ENCODE peak calls at places on chromosomes 11 and 22, in ten cellular contexts. One of them, this sample, is unnamed.

GRCh38 chr11:60502221-60502775 is 9.7 kb downstream of the MS4A12 start:
- DNase-seq in activated naive CD8-positive, alpha-beta T cell treated with anti-CD3 and anti-CD28 coated beads, Interleukin-2, amount 50 U/mL, for 24 hours: no peak
- DNase-seq in SW480: peak; percentile 36
- DNase-seq in Panc1: no peak
- DNase-seq in NCI-H187: no peak
- DNase-seq in KBM-7: no peak
- DNase-seq in GM12865: no peak
- DNase-seq in stimulated activated CD4-positive, alpha-beta T cell treated with anti-CD3 and anti-CD28 coated beads, Interleukin-12 subunit alpha, Interleukin-12 subunit beta, amount 100 ng/mL, for 4 hours: no peak
- DNase-seq in kidney epithelial cell: no peak
- DNase-seq in NCI-H1092 treated with DMSO at 0.1 percent for 48 hours: no peak
- DNase-seq in this sample: no peak

GRCh38 chr22:36334838-36335603 is 52.7 kb downstream of the MYH9 start:
- DNase-seq in NCI-H1092 treated with DMSO at 0.1 percent for 48 hours: no peak
- DNase-seq in kidney epithelial cell: no peak
- DNase-seq in Panc1: no peak
- DNase-seq in KBM-7: peak; percentile 56
- DNase-seq in activated naive CD8-positive, alpha-beta T cell treated with anti-CD3 and anti-CD28 coated beads, Interleukin-2, amount 50 U/mL, for 24 hours: no peak
- DNase-seq in stimulated activated CD4-positive, alpha-beta T cell treated with anti-CD3 and anti-CD28 coated beads, Interleukin-12 subunit alpha, Interleukin-12 subunit beta, amount 100 ng/mL, for 4 hours: no peak
- DNase-seq in SW480: peak; percentile 72
- DNase-seq in NCI-H187: no peak
- DNase-seq in GM12865: no peak
- DNase-seq in this sample: no peak

GRCh38 chr22:37426532-37427127 is 649 bp downstream of the ELFN2 start:
- DNase-seq in NCI-H187: no peak
- DNase-seq in activated naive CD8-positive, alpha-beta T cell treated with anti-CD3 and anti-CD28 coated beads, Interleukin-2, amount 50 U/mL, for 24 hours: no peak
- DNase-seq in GM12865: no peak
- DNase-seq in NCI-H1092 treated with DMSO at 0.1 percent for 48 hours: no peak
- DNase-seq in kidney epithelial cell: no peak
- DNase-seq in KBM-7: no peak
- DNase-seq in stimulated activated CD4-positive, alpha-beta T cell treated with anti-CD3 and anti-CD28 coated beads, Interleukin-12 subunit alpha, Interleukin-12 subunit beta, amount 100 ng/mL, for 4 hours: no peak
- DNase-seq in Panc1: no peak
- DNase-seq in SW480: no peak
- DNase-seq in this sample: no peak

GRCh38 chr11:100895449-100895848 is 208.4 kb downstream of the ARHGAP42 start:
- DNase-seq in activated naive CD8-positive, alpha-beta T cell treated with anti-CD3 and anti-CD28 coated beads, Interleukin-2, amount 50 U/mL, for 24 hours: no peak
- DNase-seq in kidney epithelial cell: no peak
- DNase-seq in KBM-7: no peak
- DNase-seq in stimulated activated CD4-positive, alpha-beta T cell treated with anti-CD3 and anti-CD28 coated beads, Interleukin-12 subunit alpha, Interleukin-12 subunit beta, amount 100 ng/mL, for 4 hours: no peak
- DNase-seq in NCI-H1092 treated with DMSO at 0.1 percent for 48 hours: no peak
- DNase-seq in GM12865: no peak
- DNase-seq in SW480: no peak
- DNase-seq in Panc1: no peak
- DNase-seq in NCI-H187: no peak
- DNase-seq in this sample: no peak

GRCh38 chr22:43964314-43964857 is 9.1 kb downstream of the SAMM50 start:
- DNase-seq in SW480: no peak
- DNase-seq in KBM-7: no peak
- DNase-seq in GM12865: no peak
- DNase-seq in NCI-H1092 treated with DMSO at 0.1 percent for 48 hours: no peak
- DNase-seq in activated naive CD8-positive, alpha-beta T cell treated with anti-CD3 and anti-CD28 coated beads, Interleukin-2, amount 50 U/mL, for 24 hours: no peak
- DNase-seq in Panc1: no peak
- DNase-seq in NCI-H187: no peak
- DNase-seq in kidney epithelial cell: no peak
- DNase-seq in stimulated activated CD4-positive, alpha-beta T cell treated with anti-CD3 and anti-CD28 coated beads, Interleukin-12 subunit alpha, Interleukin-12 subunit beta, amount 100 ng/mL, for 4 hours: no peak
- DNase-seq in this sample: no peak

GRCh38 chr11:65442952-65443351 is 20.4 kb downstream of the NEAT1 start:
- DNase-seq in kidney epithelial cell: no peak
- DNase-seq in stimulated activated CD4-positive, alpha-beta T cell treated with anti-CD3 and anti-CD28 coated beads, Interleukin-12 subunit alpha, Interleukin-12 subunit beta, amount 100 ng/mL, for 4 hours: no peak
- DNase-seq in GM12865: peak; percentile 43
- DNase-seq in KBM-7: peak; percentile 75
- DNase-seq in Panc1: no peak
- DNase-seq in NCI-H1092 treated with DMSO at 0.1 percent for 48 hours: no peak
- DNase-seq in activated naive CD8-positive, alpha-beta T cell treated with anti-CD3 and anti-CD28 coated beads, Interleukin-2, amount 50 U/mL, for 24 hours: no peak
- DNase-seq in NCI-H187: no peak
- DNase-seq in SW480: no peak
- DNase-seq in this sample: no peak

GRCh38 chr11:63804259-63804658 is 9.0 kb upstream of the SPINDOC start:
- DNase-seq in KBM-7: no peak
- DNase-seq in GM12865: no peak
- DNase-seq in activated naive CD8-positive, alpha-beta T cell treated with anti-CD3 and anti-CD28 coated beads, Interleukin-2, amount 50 U/mL, for 24 hours: no peak
- DNase-seq in Panc1: no peak
- DNase-seq in SW480: no peak
- DNase-seq in stimulated activated CD4-positive, alpha-beta T cell treated with anti-CD3 and anti-CD28 coated beads, Interleukin-12 subunit alpha, Interleukin-12 subunit beta, amount 100 ng/mL, for 4 hours: no peak
- DNase-seq in kidney epithelial cell: no peak
- DNase-seq in NCI-H1092 treated with DMSO at 0.1 percent for 48 hours: no peak
- DNase-seq in NCI-H187: no peak
- DNase-seq in this sample: no peak

GRCh38 chr11:7314811-7315604 is 63.3 kb downstream of the SYT9 start:
- DNase-seq in NCI-H187: no peak
- DNase-seq in NCI-H1092 treated with DMSO at 0.1 percent for 48 hours: no peak
- DNase-seq in stimulated activated CD4-positive, alpha-beta T cell treated with anti-CD3 and anti-CD28 coated beads, Interleukin-12 subunit alpha, Interleukin-12 subunit beta, amount 100 ng/mL, for 4 hours: no peak
- DNase-seq in SW480: no peak
- DNase-seq in GM12865: no peak
- DNase-seq in kidney epithelial cell: no peak
- DNase-seq in KBM-7: no peak
- DNase-seq in Panc1: no peak
- DNase-seq in activated naive CD8-positive, alpha-beta T cell treated with anti-CD3 and anti-CD28 coated beads, Interleukin-2, amount 50 U/mL, for 24 hours: no peak
- DNase-seq in this sample: no peak

GRCh38 chr11:5138256-5138655 is at the start of gene OR52A5:
- DNase-seq in NCI-H187: no peak
- DNase-seq in kidney epithelial cell: no peak
- DNase-seq in GM12865: no peak
- DNase-seq in activated naive CD8-positive, alpha-beta T cell treated with anti-CD3 and anti-CD28 coated beads, Interleukin-2, amount 50 U/mL, for 24 hours: no peak
- DNase-seq in stimulated activated CD4-positive, alpha-beta T cell treated with anti-CD3 and anti-CD28 coated beads, Interleukin-12 subunit alpha, Interleukin-12 subunit beta, amount 100 ng/mL, for 4 hours: no peak
- DNase-seq in SW480: no peak
- DNase-seq in NCI-H1092 treated with DMSO at 0.1 percent for 48 hours: no peak
- DNase-seq in KBM-7: no peak
- DNase-seq in Panc1: no peak
- DNase-seq in this sample: no peak

GRCh38 chr11:3006505-3007260 is 14.6 kb upstream of the NAP1L4 start:
- DNase-seq in NCI-H1092 treated with DMSO at 0.1 percent for 48 hours: no peak
- DNase-seq in SW480: no peak
- DNase-seq in GM12865: no peak
- DNase-seq in stimulated activated CD4-positive, alpha-beta T cell treated with anti-CD3 and anti-CD28 coated beads, Interleukin-12 subunit alpha, Interleukin-12 subunit beta, amount 100 ng/mL, for 4 hours: no peak
- DNase-seq in Panc1: no peak
- DNase-seq in NCI-H187: no peak
- DNase-seq in activated naive CD8-positive, alpha-beta T cell treated with anti-CD3 and anti-CD28 coated beads, Interleukin-2, amount 50 U/mL, for 24 hours: no peak
- DNase-seq in kidney epithelial cell: no peak
- DNase-seq in KBM-7: no peak
- DNase-seq in this sample: no peak

GRCh38 chr11:102683277-102683676 is 22.3 kb downstream of the MMP27 start:
- DNase-seq in NCI-H187: no peak
- DNase-seq in GM12865: no peak
- DNase-seq in SW480: peak; percentile 11
- DNase-seq in KBM-7: no peak
- DNase-seq in stimulated activated CD4-positive, alpha-beta T cell treated with anti-CD3 and anti-CD28 coated beads, Interleukin-12 subunit alpha, Interleukin-12 subunit beta, amount 100 ng/mL, for 4 hours: no peak
- DNase-seq in NCI-H1092 treated with DMSO at 0.1 percent for 48 hours: no peak
- DNase-seq in Panc1: no peak
- DNase-seq in activated naive CD8-positive, alpha-beta T cell treated with anti-CD3 and anti-CD28 coated beads, Interleukin-2, amount 50 U/mL, for 24 hours: no peak
- DNase-seq in kidney epithelial cell: no peak
- DNase-seq in this sample: no peak

GRCh38 chr11:78354741-78355705 is 62.6 kb downstream of the GAB2 start:
- DNase-seq in NCI-H187: peak; percentile 74
- DNase-seq in GM12865: peak; percentile 32
- DNase-seq in Panc1: no peak
- DNase-seq in kidney epithelial cell: no peak
- DNase-seq in KBM-7: peak; percentile 56
- DNase-seq in activated naive CD8-positive, alpha-beta T cell treated with anti-CD3 and anti-CD28 coated beads, Interleukin-2, amount 50 U/mL, for 24 hours: no peak
- DNase-seq in SW480: peak; percentile 18
- DNase-seq in NCI-H1092 treated with DMSO at 0.1 percent for 48 hours: peak; percentile 90
- DNase-seq in stimulated activated CD4-positive, alpha-beta T cell treated with anti-CD3 and anti-CD28 coated beads, Interleukin-12 subunit alpha, Interleukin-12 subunit beta, amount 100 ng/mL, for 4 hours: no peak
- DNase-seq in this sample: no peak

GRCh38 chr22:43151251-43152000 is at the start of gene TSPO:
- DNase-seq in activated naive CD8-positive, alpha-beta T cell treated with anti-CD3 and anti-CD28 coated beads, Interleukin-2, amount 50 U/mL, for 24 hours: peak; percentile 68
- DNase-seq in GM12865: peak; percentile 42
- DNase-seq in NCI-H1092 treated with DMSO at 0.1 percent for 48 hours: no peak
- DNase-seq in SW480: no peak
- DNase-seq in Panc1: no peak
- DNase-seq in kidney epithelial cell: no peak
- DNase-seq in NCI-H187: no peak
- DNase-seq in KBM-7: peak; percentile 37
- DNase-seq in stimulated activated CD4-positive, alpha-beta T cell treated with anti-CD3 and anti-CD28 coated beads, Interleukin-12 subunit alpha, Interleukin-12 subunit beta, amount 100 ng/mL, for 4 hours: peak; percentile 73
- DNase-seq in this sample: peak; percentile 59

GRCh38 chr22:41401781-41402648 is 20.3 kb downstream of the TEF start:
- DNase-seq in SW480: no peak
- DNase-seq in activated naive CD8-positive, alpha-beta T cell treated with anti-CD3 and anti-CD28 coated beads, Interleukin-2, amount 50 U/mL, for 24 hours: no peak
- DNase-seq in GM12865: no peak
- DNase-seq in KBM-7: no peak
- DNase-seq in NCI-H1092 treated with DMSO at 0.1 percent for 48 hours: peak; percentile 62
- DNase-seq in NCI-H187: no peak
- DNase-seq in Panc1: no peak
- DNase-seq in stimulated activated CD4-positive, alpha-beta T cell treated with anti-CD3 and anti-CD28 coated beads, Interleukin-12 subunit alpha, Interleukin-12 subunit beta, amount 100 ng/mL, for 4 hours: no peak
- DNase-seq in kidney epithelial cell: no peak
- DNase-seq in this sample: no peak

GRCh38 chr22:19875061-19875530 is 20.4 kb upstream of the GNB1L start:
- DNase-seq in KBM-7: no peak
- DNase-seq in Panc1: no peak
- DNase-seq in NCI-H187: no peak
- DNase-seq in kidney epithelial cell: no peak
- DNase-seq in GM12865: no peak
- DNase-seq in stimulated activated CD4-positive, alpha-beta T cell treated with anti-CD3 and anti-CD28 coated beads, Interleukin-12 subunit alpha, Interleukin-12 subunit beta, amount 100 ng/mL, for 4 hours: no peak
- DNase-seq in activated naive CD8-positive, alpha-beta T cell treated with anti-CD3 and anti-CD28 coated beads, Interleukin-2, amount 50 U/mL, for 24 hours: no peak
- DNase-seq in NCI-H1092 treated with DMSO at 0.1 percent for 48 hours: no peak
- DNase-seq in SW480: no peak
- DNase-seq in this sample: no peak

GRCh38 chr11:113806403-113806802 is 26.8 kb downstream of the CLDN25 start:
- DNase-seq in NCI-H1092 treated with DMSO at 0.1 percent for 48 hours: peak; percentile 42
- DNase-seq in GM12865: peak; percentile 55
- DNase-seq in Panc1: no peak
- DNase-seq in kidney epithelial cell: no peak
- DNase-seq in stimulated activated CD4-positive, alpha-beta T cell treated with anti-CD3 and anti-CD28 coated beads, Interleukin-12 subunit alpha, Interleukin-12 subunit beta, amount 100 ng/mL, for 4 hours: no peak
- DNase-seq in NCI-H187: no peak
- DNase-seq in KBM-7: peak; percentile 47
- DNase-seq in activated naive CD8-positive, alpha-beta T cell treated with anti-CD3 and anti-CD28 coated beads, Interleukin-2, amount 50 U/mL, for 24 hours: peak; percentile 4
- DNase-seq in SW480: peak; percentile 42
- DNase-seq in this sample: no peak

GRCh38 chr22:30373331-30374325 is 13.6 kb downstream of the RNF215 start:
- DNase-seq in stimulated activated CD4-positive, alpha-beta T cell treated with anti-CD3 and anti-CD28 coated beads, Interleukin-12 subunit alpha, Interleukin-12 subunit beta, amount 100 ng/mL, for 4 hours: no peak
- DNase-seq in GM12865: no peak
- DNase-seq in KBM-7: no peak
- DNase-seq in SW480: no peak
- DNase-seq in activated naive CD8-positive, alpha-beta T cell treated with anti-CD3 and anti-CD28 coated beads, Interleukin-2, amount 50 U/mL, for 24 hours: no peak
- DNase-seq in kidney epithelial cell: no peak
- DNase-seq in NCI-H187: no peak
- DNase-seq in NCI-H1092 treated with DMSO at 0.1 percent for 48 hours: no peak
- DNase-seq in Panc1: no peak
- DNase-seq in this sample: no peak

GRCh38 chr11:119120639-119121007 is 757 bp upstream of the HINFP start:
- DNase-seq in activated naive CD8-positive, alpha-beta T cell treated with anti-CD3 and anti-CD28 coated beads, Interleukin-2, amount 50 U/mL, for 24 hours: no peak
- DNase-seq in stimulated activated CD4-positive, alpha-beta T cell treated with anti-CD3 and anti-CD28 coated beads, Interleukin-12 subunit alpha, Interleukin-12 subunit beta, amount 100 ng/mL, for 4 hours: no peak
- DNase-seq in NCI-H187: peak; percentile 44
- DNase-seq in Panc1: no peak
- DNase-seq in GM12865: no peak
- DNase-seq in NCI-H1092 treated with DMSO at 0.1 percent for 48 hours: peak; percentile 92
- DNase-seq in SW480: no peak
- DNase-seq in kidney epithelial cell: no peak
- DNase-seq in KBM-7: no peak
- DNase-seq in this sample: no peak

GRCh38 chr11:65814131-65814959 is 19.4 kb upstream of the SNX32 start:
- DNase-seq in stimulated activated CD4-positive, alpha-beta T cell treated with anti-CD3 and anti-CD28 coated beads, Interleukin-12 subunit alpha, Interleukin-12 subunit beta, amount 100 ng/mL, for 4 hours: no peak
- DNase-seq in NCI-H1092 treated with DMSO at 0.1 percent for 48 hours: no peak
- DNase-seq in GM12865: no peak
- DNase-seq in kidney epithelial cell: no peak
- DNase-seq in KBM-7: no peak
- DNase-seq in NCI-H187: no peak
- DNase-seq in Panc1: no peak
- DNase-seq in activated naive CD8-positive, alpha-beta T cell treated with anti-CD3 and anti-CD28 coated beads, Interleukin-2, amount 50 U/mL, for 24 hours: no peak
- DNase-seq in SW480: no peak
- DNase-seq in this sample: no peak

GRCh38 chr22:29689872-29690213 is 30.0 kb upstream of the CABP7 start:
- DNase-seq in KBM-7: peak; percentile 55
- DNase-seq in stimulated activated CD4-positive, alpha-beta T cell treated with anti-CD3 and anti-CD28 coated beads, Interleukin-12 subunit alpha, Interleukin-12 subunit beta, amount 100 ng/mL, for 4 hours: peak; percentile 38
- DNase-seq in GM12865: peak; percentile 21
- DNase-seq in activated naive CD8-positive, alpha-beta T cell treated with anti-CD3 and anti-CD28 coated beads, Interleukin-2, amount 50 U/mL, for 24 hours: peak; percentile 44
- DNase-seq in NCI-H187: no peak
- DNase-seq in SW480: no peak
- DNase-seq in NCI-H1092 treated with DMSO at 0.1 percent for 48 hours: peak; percentile 75
- DNase-seq in kidney epithelial cell: no peak
- DNase-seq in Panc1: no peak
- DNase-seq in this sample: no peak

GRCh38 chr11:127492025-127492424 is 491.5 kb upstream of the KIRREL3 start:
- DNase-seq in SW480: no peak
- DNase-seq in activated naive CD8-positive, alpha-beta T cell treated with anti-CD3 and anti-CD28 coated beads, Interleukin-2, amount 50 U/mL, for 24 hours: no peak
- DNase-seq in stimulated activated CD4-positive, alpha-beta T cell treated with anti-CD3 and anti-CD28 coated beads, Interleukin-12 subunit alpha, Interleukin-12 subunit beta, amount 100 ng/mL, for 4 hours: no peak
- DNase-seq in kidney epithelial cell: peak; percentile 45
- DNase-seq in NCI-H187: no peak
- DNase-seq in NCI-H1092 treated with DMSO at 0.1 percent for 48 hours: no peak
- DNase-seq in KBM-7: no peak
- DNase-seq in Panc1: no peak
- DNase-seq in GM12865: no peak
- DNase-seq in this sample: no peak

GRCh38 chr11:27241316-27242122 is 121.5 kb downstream of the CCDC34 start:
- DNase-seq in kidney epithelial cell: peak; percentile 56
- DNase-seq in stimulated activated CD4-positive, alpha-beta T cell treated with anti-CD3 and anti-CD28 coated beads, Interleukin-12 subunit alpha, Interleukin-12 subunit beta, amount 100 ng/mL, for 4 hours: no peak
- DNase-seq in NCI-H1092 treated with DMSO at 0.1 percent for 48 hours: no peak
- DNase-seq in KBM-7: no peak
- DNase-seq in Panc1: peak; percentile 51
- DNase-seq in NCI-H187: no peak
- DNase-seq in activated naive CD8-positive, alpha-beta T cell treated with anti-CD3 and anti-CD28 coated beads, Interleukin-2, amount 50 U/mL, for 24 hours: no peak
- DNase-seq in GM12865: no peak
- DNase-seq in SW480: peak; percentile 23
- DNase-seq in this sample: no peak

GRCh38 chr22:19057539-19057938 is 64.7 kb downstream of the DGCR2 start:
- DNase-seq in SW480: no peak
- DNase-seq in NCI-H187: no peak
- DNase-seq in activated naive CD8-positive, alpha-beta T cell treated with anti-CD3 and anti-CD28 coated beads, Interleukin-2, amount 50 U/mL, for 24 hours: no peak
- DNase-seq in Panc1: no peak
- DNase-seq in NCI-H1092 treated with DMSO at 0.1 percent for 48 hours: no peak
- DNase-seq in kidney epithelial cell: no peak
- DNase-seq in stimulated activated CD4-positive, alpha-beta T cell treated with anti-CD3 and anti-CD28 coated beads, Interleukin-12 subunit alpha, Interleukin-12 subunit beta, amount 100 ng/mL, for 4 hours: no peak
- DNase-seq in GM12865: no peak
- DNase-seq in KBM-7: no peak
- DNase-seq in this sample: no peak

GRCh38 chr11:70552441-70553150 is 154.3 kb downstream of the CTTN start:
- DNase-seq in activated naive CD8-positive, alpha-beta T cell treated with anti-CD3 and anti-CD28 coated beads, Interleukin-2, amount 50 U/mL, for 24 hours: no peak
- DNase-seq in Panc1: no peak
- DNase-seq in stimulated activated CD4-positive, alpha-beta T cell treated with anti-CD3 and anti-CD28 coated beads, Interleukin-12 subunit alpha, Interleukin-12 subunit beta, amount 100 ng/mL, for 4 hours: no peak
- DNase-seq in NCI-H187: no peak
- DNase-seq in KBM-7: no peak
- DNase-seq in GM12865: no peak
- DNase-seq in kidney epithelial cell: no peak
- DNase-seq in SW480: no peak
- DNase-seq in NCI-H1092 treated with DMSO at 0.1 percent for 48 hours: no peak
- DNase-seq in this sample: no peak

This sample was measured in activated T-helper 1 cell treated with Interleukin-2 at 50 U/mL for 16 hours.